ENCODE peak calls at places on chromosomes 4 and X, in six cellular contexts. C is H54; D is stimulated activated CD4-positive, alpha-beta T cell treated with anti-CD3 and anti-CD28 coated beads, Interleukin-15, amount 100 ng/mL, for 1 hour; A is HS-5; Y is HT1080; G is T-cell. Q is an unnamed sample.
A peak's percentile ranks its signal among the peaks of the same experiment; 100 is the strongest.

GRCh38 chr4:79913581-79913980 is 159.4 kb downstream of the ANTXR2 start:
- DNase-seq in C (no peak), D (no peak), A (peak; percentile 6), Y (peak; percentile 65), G (no peak), Q (no peak)

GRCh38 chr4:77613267-77613666 is 7.6 kb downstream of the CXCL13 start:
- DNase-seq in C (no peak), D (no peak), A (no peak), Y (no peak), G (no peak), Q (peak; percentile 58)

GRCh38 chr4:1239141-1239948 is 9.6 kb downstream of the CTBP1 start:
- DNase-seq in C (no peak), D (no peak), A (no peak), Y (no peak), G (no peak), Q (peak; percentile 39)

GRCh38 chr4:155960522-155960921 is 6.9 kb upstream of the CTSO start:
- DNase-seq in C (no peak), D (no peak), A (no peak), Y (peak; percentile 11), G (no peak), Q (no peak)

GRCh38 chrX:46791927-46792825 is 33.3 kb upstream of the SLC9A7 start:
- DNase-seq in C (peak; percentile 15), D (no peak), A (peak; percentile 83), Y (peak; percentile 92), G (no peak), Q (peak; percentile 25)

GRCh38 chrX:126165721-126166401 is at the start of gene DCAF12L2:
- DNase-seq in C (no peak), D (no peak), A (no peak), Y (no peak), G (no peak), Q (peak; percentile 21)

GRCh38 chrX:6968231-6968630 is 179.3 kb upstream of the STS start:
- DNase-seq in C (no peak), D (no peak), A (no peak), Y (peak; percentile 1), G (no peak), Q (no peak)

GRCh38 chr4:187019896-187020295 is 296.2 kb upstream of the FAT1 start:
- DNase-seq in C (no peak), D (no peak), A (no peak), Y (no peak), G (no peak), Q (no peak)

GRCh38 chr4:184599492-184600135 is 49.6 kb downstream of the CASP3 start:
- DNase-seq in C (peak; percentile 19), D (no peak), A (peak; percentile 52), Y (peak; percentile 65), G (no peak), Q (no peak)